ENCODE peak calls at places on chromosomes 1 and 21, in six cellular contexts. S is H9, A is mesenchymal stem cell, E is H1, Q is trophoblast cell, R is neuronal stem cell. Y is an unnamed sample.

GRCh38 chr1:20343149-20343936 is 52.7 kb downstream of the VWA5B1 start:
- DNase-seq in S (peak), A (no peak), E (peak), Q (no peak), R (peak), Y (no peak)

GRCh38 chr1:15100369-15101111 is 53.0 kb upstream of the TMEM51 start:
- DNase-seq in S (peak), A (peak), E (peak), Q (peak), R (peak), Y (peak)

GRCh38 chr1:206560021-206560716 is 52.1 kb downstream of the EIF2D start:
- DNase-seq in S (no peak), A (peak), E (no peak), Q (no peak), R (no peak), Y (no peak)

GRCh38 chr1:37096523-37096922 is 62.2 kb upstream of the GRIK3 start:
- DNase-seq in S (peak), A (no peak), E (peak), Q (peak), R (no peak), Y (no peak)

GRCh38 chr1:45913925-45914501 is 110.6 kb downstream of the MAST2 start:
- DNase-seq in S (no peak), A (peak), E (no peak), Q (no peak), R (no peak), Y (peak)

GRCh38 chr1:197862671-197863070 is 39.8 kb upstream of the C1orf53 start:
- DNase-seq in S (no peak), A (no peak), E (no peak), Q (peak), R (no peak), Y (peak)

GRCh38 chr1:185393821-185394220 is 76.8 kb upstream of the IVNS1ABP start:
- DNase-seq in S (no peak), A (no peak), E (no peak), Q (no peak), R (no peak), Y (no peak)

GRCh38 chr1:16727190-16728111 is 12.9 kb upstream of the RNU1-4 start:
- DNase-seq in S (peak), A (peak), E (peak), Q (peak), R (no peak), Y (peak)

GRCh38 chr1:2526824-2527552 is 592 bp upstream of the PANK4 start:
- DNase-seq in S (no peak), A (peak), E (no peak), Q (peak), R (peak), Y (peak)

GRCh38 chr1:101284021-101284420 is 47.2 kb downstream of the S1PR1 start:
- DNase-seq in S (no peak), A (no peak), E (no peak), Q (no peak), R (no peak), Y (no peak)

GRCh38 chr1:40299366-40300248 is 17.5 kb downstream of the COL9A2 start:
- DNase-seq in S (no peak), A (no peak), E (no peak), Q (no peak), R (no peak), Y (peak)

GRCh38 chr1:63821650-63822049 is 47.8 kb downstream of the ROR1 start:
- DNase-seq in S (no peak), A (peak), E (no peak), Q (no peak), R (no peak), Y (peak)

GRCh38 chr21:29144736-29145353 is 14.4 kb downstream of the MAP3K7CL start:
- DNase-seq in S (no peak), A (peak), E (no peak), Q (no peak), R (no peak), Y (peak)

GRCh38 chr1:58934711-58935110 is 150.9 kb upstream of the JUN start:
- DNase-seq in S (no peak), A (no peak), E (no peak), Q (no peak), R (no peak), Y (no peak)

GRCh38 chr1:101259744-101260148 is 22.9 kb downstream of the S1PR1 start:
- DNase-seq in S (no peak), A (peak), E (no peak), Q (peak), R (no peak), Y (peak)

GRCh38 chr1:150127868-150128267 is 21.8 kb upstream of the PLEKHO1 start:
- DNase-seq in S (no peak), A (no peak), E (no peak), Q (no peak), R (no peak), Y (peak)

GRCh38 chr1:3714284-3714741 is 37.9 kb upstream of the CCDC27 start:
- DNase-seq in S (no peak), A (no peak), E (no peak), Q (no peak), R (no peak), Y (no peak)

GRCh38 chr1:160429702-160430535 is 29.6 kb downstream of the VANGL2 start:
- DNase-seq in S (no peak), A (no peak), E (no peak), Q (no peak), R (no peak), Y (no peak)

GRCh38 chr1:216221260-216221700 is 202.0 kb downstream of the USH2A start:
- DNase-seq in S (peak), A (peak), E (peak), Q (peak), R (peak), Y (peak)

GRCh38 chr21:7933923-7934322 is 2587.5 kb upstream of the TPTE start:
- DNase-seq in S (no peak), A (no peak), E (no peak), Q (no peak), R (no peak), Y (no peak)

GRCh38 chr1:190129367-190129766 is 348.3 kb downstream of the BRINP3 start:
- DNase-seq in S (no peak), A (no peak), E (no peak), Q (no peak), R (no peak), Y (no peak)

GRCh38 chr1:47495176-47495713 is 57.4 kb downstream of the FOXD2 start:
- DNase-seq in S (no peak), A (no peak), E (no peak), Q (no peak), R (no peak), Y (no peak)

GRCh38 chr1:27388337-27389005 is 4.0 kb upstream of the GPR3 start:
- DNase-seq in S (peak), A (peak), E (peak), Q (peak), R (no peak), Y (no peak)

GRCh38 chr1:115530407-115530806 is 111.4 kb upstream of the VANGL1 start:
- DNase-seq in S (no peak), A (peak), E (no peak), Q (no peak), R (no peak), Y (peak)

GRCh38 chr1:191350938-191351337 is 807.3 kb upstream of the RGS18 start:
- DNase-seq in S (no peak), A (no peak), E (no peak), Q (no peak), R (no peak), Y (no peak)

GRCh38 chr1:204994086-204994862 is 48.7 kb upstream of the CNTN2 start:
- DNase-seq in S (no peak), A (no peak), E (no peak), Q (no peak), R (no peak), Y (no peak)

GRCh38 chr1:115654663-115655306 is 13.0 kb downstream of the VANGL1 start:
- DNase-seq in S (peak), A (peak), E (no peak), Q (peak), R (no peak), Y (peak)

GRCh38 chr1:30464187-30464617 is 259.2 kb downstream of the MATN1 start:
- DNase-seq in S (no peak), A (no peak), E (no peak), Q (no peak), R (no peak), Y (no peak)

GRCh38 chr1:4016351-4017130 is 116.5 kb upstream of the C1orf174 start:
- DNase-seq in S (peak), A (no peak), E (peak), Q (no peak), R (no peak), Y (no peak)

GRCh38 chr1:28456078-28456477 is 49.8 kb upstream of the RCC1 start:
- DNase-seq in S (no peak), A (peak), E (no peak), Q (peak), R (no peak), Y (peak)

GRCh38 chr1:204319462-204319861 is 40.3 kb downstream of the PLEKHA6 start:
- DNase-seq in S (no peak), A (peak), E (no peak), Q (peak), R (no peak), Y (peak)

GRCh38 chr1:181089017-181089776 is 697 bp downstream of the IER5 start:
- DNase-seq in S (no peak), A (no peak), E (no peak), Q (no peak), R (no peak), Y (no peak)

GRCh38 chr21:44295646-44296045 is 4.2 kb upstream of the PFKL start:
- DNase-seq in S (no peak), A (no peak), E (no peak), Q (no peak), R (no peak), Y (no peak)

GRCh38 chr21:44293551-44294231 is 6.2 kb upstream of the PFKL start:
- DNase-seq in S (no peak), A (no peak), E (no peak), Q (no peak), R (no peak), Y (no peak)

GRCh38 chr21:44295163-44295601 is 4.7 kb upstream of the PFKL start:
- DNase-seq in S (no peak), A (no peak), E (no peak), Q (peak), R (no peak), Y (no peak)

GRCh38 chr21:44296103-44296519 is 3.7 kb upstream of the PFKL start:
- DNase-seq in S (no peak), A (no peak), E (no peak), Q (no peak), R (no peak), Y (no peak)

GRCh38 chr21:44294391-44295162 is 5.3 kb upstream of the PFKL start:
- DNase-seq in S (no peak), A (no peak), E (no peak), Q (no peak), R (no peak), Y (peak)
- H3K14ac ChIP-seq in S (no peak), A (no peak), E (no peak), Q (no peak), R (no peak), Y (no peak)

GRCh38 chr1:57293214-57293613 is 130.6 kb downstream of the DAB1 start:
- DNase-seq in S (no peak), A (no peak), E (no peak), Q (no peak), R (no peak), Y (no peak)
- H3K14ac ChIP-seq in S (no peak), A (no peak), E (no peak), Q (no peak), R (no peak), Y (no peak)

GRCh38 chr21:36741506-36741905 is 42.6 kb downstream of the SIM2 start:
- DNase-seq in S (no peak), A (no peak), E (no peak), Q (no peak), R (no peak), Y (no peak)

GRCh38 chr21:36744190-36744559 is 45.3 kb downstream of the SIM2 start:
- DNase-seq in S (no peak), A (no peak), E (no peak), Q (no peak), R (no peak), Y (no peak)

GRCh38 chr21:36743008-36743407 is 44.1 kb downstream of the SIM2 start:
- DNase-seq in S (no peak), A (no peak), E (no peak), Q (no peak), R (no peak), Y (no peak)

GRCh38 chr21:36744560-36745231 is 45.8 kb downstream of the SIM2 start:
- DNase-seq in S (no peak), A (no peak), E (no peak), Q (no peak), R (no peak), Y (no peak)

DNA sequence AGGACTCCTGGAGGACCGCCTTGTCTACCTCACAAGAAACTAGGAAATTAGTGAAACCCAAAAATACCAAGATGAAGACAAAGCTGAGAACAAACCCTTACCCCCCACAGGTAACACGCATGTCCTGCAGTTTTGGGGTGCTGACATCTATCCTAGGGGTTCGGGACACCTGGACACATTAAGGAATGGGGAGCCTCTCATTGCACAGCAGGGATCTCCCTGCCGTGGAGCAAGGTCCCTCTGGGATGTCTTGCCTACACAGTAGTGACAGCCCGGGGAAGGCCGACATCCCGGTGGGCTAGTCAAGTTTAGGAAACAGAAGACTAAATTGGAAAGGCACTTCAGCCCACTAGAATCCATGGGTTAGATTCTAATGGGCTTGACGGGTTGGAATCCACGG is 44.5 kb downstream of the SIM2 start:
- DNase-seq in S (no peak), A (no peak), E (no peak), Q (no peak), R (no peak), Y (no peak)
- H3K14ac ChIP-seq in S (no peak), A (no peak), E (no peak), Q (no peak), R (no peak), Y (no peak)

DNA sequence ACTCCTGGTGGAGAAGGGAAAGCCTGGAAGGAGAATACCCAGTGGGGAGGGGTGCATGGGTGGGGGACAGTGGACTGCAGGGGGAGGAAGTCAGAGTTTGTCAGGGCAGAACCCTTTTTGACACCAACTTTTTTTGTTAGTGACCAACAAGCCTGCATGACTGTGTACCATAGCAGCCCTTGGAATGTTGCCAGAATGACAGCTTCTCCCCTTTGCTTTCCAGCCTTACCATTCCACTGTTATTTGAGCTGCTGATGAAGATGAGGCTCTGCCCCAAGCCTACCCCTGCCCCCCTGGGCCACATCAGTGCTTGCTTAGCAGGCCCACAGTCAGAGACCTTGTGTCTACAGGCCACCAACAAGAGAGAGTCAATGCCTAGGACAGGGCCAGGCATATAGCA is 341.2 kb downstream of the HHAT start:
- DNase-seq in S (no peak), A (no peak), E (no peak), Q (no peak), R (no peak), Y (no peak)
- H3K14ac ChIP-seq in S (peak), A (no peak), E (no peak), Q (no peak), R (no peak), Y (no peak)

GRCh38 chr1:179146476-179146875 is 64.6 kb downstream of the TOR3A start:
- DNase-seq in S (no peak), A (no peak), E (no peak), Q (no peak), R (no peak), Y (no peak)
- H3K14ac ChIP-seq in S (no peak), A (no peak), E (no peak), Q (no peak), R (no peak), Y (peak)

DNA sequence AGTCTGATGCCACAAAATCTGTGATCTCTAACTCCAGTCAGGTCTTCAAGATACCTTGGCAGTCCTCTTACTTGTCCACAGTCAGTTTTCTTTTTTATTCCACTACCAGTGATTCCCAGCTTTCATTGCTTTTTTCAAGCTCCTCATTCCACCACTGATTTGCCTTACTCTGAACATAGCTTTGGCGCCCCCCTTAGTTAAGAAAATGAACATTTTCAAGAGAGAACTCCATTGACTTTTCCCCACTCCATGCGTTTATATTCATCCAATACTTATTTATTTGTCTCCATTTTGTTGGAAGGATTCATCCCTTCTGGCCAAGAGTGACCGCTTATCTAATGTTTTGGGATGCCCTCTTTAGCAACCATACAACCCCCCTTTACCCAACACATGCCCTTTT is 33.9 kb upstream of the IPO9 start:
- DNase-seq in S (no peak), A (peak), E (no peak), Q (no peak), R (no peak), Y (no peak)
- H3K14ac ChIP-seq in S (no peak), A (no peak), E (no peak), Q (no peak), R (no peak), Y (no peak)

GRCh38 chr1:153951183-153951582 is 4.7 kb upstream of the DENND4B start:
- DNase-seq in S (no peak), A (no peak), E (no peak), Q (no peak), R (no peak), Y (no peak)
- H3K14ac ChIP-seq in S (no peak), A (no peak), E (no peak), Q (no peak), R (no peak), Y (no peak)

GRCh38 chr1:226004396-226004795 is 5.3 kb upstream of the SDE2 start:
- DNase-seq in S (no peak), A (no peak), E (no peak), Q (no peak), R (no peak), Y (no peak)
- H3K14ac ChIP-seq in S (no peak), A (no peak), E (no peak), Q (no peak), R (no peak), Y (no peak)

GRCh38 chr1:89692601-89693503 is 59.9 kb downstream of the LRRC8C start:
- DNase-seq in S (no peak), A (peak), E (no peak), Q (peak), R (no peak), Y (peak)

GRCh38 chr1:89698624-89699023 is 65.7 kb downstream of the LRRC8C start:
- DNase-seq in S (no peak), A (no peak), E (no peak), Q (no peak), R (no peak), Y (no peak)

GRCh38 chr1:89697397-89697796 is 64.5 kb downstream of the LRRC8C start:
- DNase-seq in S (no peak), A (no peak), E (no peak), Q (no peak), R (no peak), Y (no peak)

GRCh38 chr1:89698020-89698560 is 65.2 kb downstream of the LRRC8C start:
- DNase-seq in S (no peak), A (no peak), E (no peak), Q (no peak), R (no peak), Y (no peak)

DNA sequence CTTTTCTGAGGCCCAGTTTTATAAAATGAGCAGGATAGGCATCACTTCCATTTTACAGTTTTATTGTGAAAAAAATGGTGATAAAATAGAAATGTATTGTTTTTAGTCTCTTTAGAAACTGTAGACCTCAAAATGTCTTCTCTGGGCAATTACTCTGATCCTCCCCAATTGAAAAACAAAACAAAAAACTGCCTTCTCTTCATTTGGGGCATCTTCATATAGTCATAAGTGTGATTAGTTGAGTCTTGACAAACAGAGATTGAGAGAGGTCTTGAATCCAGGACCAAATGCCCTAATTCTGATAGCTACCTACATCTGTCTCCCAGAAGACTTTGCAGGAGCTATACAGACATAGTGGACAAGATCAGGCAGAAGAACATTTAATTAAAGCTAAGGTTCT is 62.9 kb downstream of the LRRC8C start:
- DNase-seq in S (no peak), A (no peak), E (no peak), Q (no peak), R (no peak), Y (no peak)
- H3K14ac ChIP-seq in S (no peak), A (no peak), E (no peak), Q (no peak), R (no peak), Y (no peak)